ENCODE peak calls at places on chromosomes 1 and 21, in four cellular contexts. Z, Q, V and K are unnamed samples.

GRCh38 chr1:152699746-152700145 is 1.6 kb downstream of the LCE2A start:
- DNase-seq in Z (no peak), Q (no peak), V (no peak), K (no peak)

GRCh38 chr1:229514578-229515275 is 6.6 kb upstream of the NUP133 start:
- DNase-seq in Z (peak; percentile 46), Q (no peak), V (peak; percentile 77), K (peak; percentile 37)

GRCh38 chr21:34126269-34126668 is 52.9 kb downstream of the MRPS6 start:
- DNase-seq in Z (no peak), Q (no peak), V (peak; percentile 87), K (no peak)

GRCh38 chr1:238199325-238199724 is 308.6 kb upstream of the ZP4 start:
- DNase-seq in Z (no peak), Q (no peak), V (no peak), K (no peak)

GRCh38 chr1:8374812-8375211 is 56.9 kb downstream of the SLC45A1 start:
- DNase-seq in Z (no peak), Q (no peak), V (peak; percentile 67), K (no peak)

GRCh38 chr1:167720965-167721616 is 691 bp upstream of the MPZL1 start:
- DNase-seq in Z (no peak), Q (no peak), V (peak; percentile 67), K (no peak)

GRCh38 chr1:165580931-165581871 is 37.4 kb downstream of the LRRC52 start:
- DNase-seq in Z (no peak), Q (no peak), V (peak; percentile 85), K (no peak)

GRCh38 chr1:234069760-234070159 is 165.3 kb downstream of the SLC35F3 start:
- DNase-seq in Z (no peak), Q (no peak), V (peak; percentile 41), K (no peak)

GRCh38 chr1:154348429-154349076 is 23.2 kb downstream of the ATP8B2 start:
- DNase-seq in Z (no peak), Q (no peak), V (no peak), K (no peak)
- TF ChIP-seq CTCF in Z (no peak), Q (no peak), V (peak; percentile 3), K (no peak)

DNA sequence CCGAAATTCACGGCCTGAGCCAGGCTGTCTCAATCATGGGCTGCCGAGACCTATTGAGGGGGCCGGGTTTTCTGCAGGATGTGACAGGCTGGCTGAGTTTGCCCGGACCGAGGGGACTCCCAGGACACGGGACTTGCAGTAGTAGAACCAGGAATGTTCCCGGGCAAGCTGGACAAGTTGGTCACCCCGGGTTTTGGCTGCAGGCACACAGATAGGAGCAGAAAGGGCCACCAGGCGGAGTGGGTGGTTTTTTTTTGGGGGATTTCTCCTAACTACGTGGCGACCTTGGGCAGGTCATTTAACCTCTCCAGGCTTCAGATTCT is 25.3 kb upstream of the TNFRSF1B start:
- DNase-seq in Z (no peak), Q (no peak), V (no peak), K (no peak)
- H3K4me3 ChIP-seq in Z (no peak overlapping the region), Q (no peak overlapping the region), V (no peak overlapping the region), K (no peak overlapping the region)

DNA sequence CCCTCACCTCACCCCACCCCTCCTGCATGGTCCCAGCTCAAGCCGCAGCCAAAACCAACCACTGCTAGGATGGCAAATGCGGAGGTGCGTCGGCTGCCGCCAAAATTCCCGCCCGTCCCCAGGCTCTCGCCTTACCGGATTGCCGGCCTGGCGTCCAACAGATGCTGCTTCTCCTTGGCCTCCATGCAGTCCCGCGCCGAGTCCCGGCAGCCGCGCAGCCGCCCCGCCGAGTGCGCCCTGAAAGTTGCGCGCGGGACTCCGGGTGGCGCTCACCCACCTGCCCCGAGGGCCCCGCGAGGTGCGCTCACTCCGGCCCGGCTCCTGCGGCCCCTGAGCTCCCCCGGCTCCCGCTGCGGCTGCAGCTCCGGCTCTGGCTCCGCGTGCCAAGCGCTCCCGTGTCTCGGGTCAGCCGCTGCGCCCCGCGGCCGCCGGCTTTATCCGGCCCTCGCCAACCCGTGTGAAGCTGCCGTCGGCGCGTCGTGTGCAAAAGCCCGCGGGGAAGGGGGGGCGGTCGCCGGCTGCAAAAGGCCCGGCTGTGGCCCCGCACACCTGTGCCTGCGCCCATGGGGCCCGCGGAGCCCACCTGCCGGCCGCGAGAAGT is at the start of gene SLC30A2:
- DNase-seq in Z (no peak), Q (no peak), V (no peak), K (no peak)
- TF ChIP-seq CTCF in Z (no peak), Q (no peak), V (no peak), K (no peak)

GRCh38 chr1:81576996-81577697 is 223.6 kb upstream of the ADGRL2 start:
- DNase-seq in Z (no peak), Q (no peak), V (no peak), K (no peak)
- H3K4me3 ChIP-seq in Z (no peak overlapping the region), Q (no peak overlapping the region), V (no peak overlapping the region), K (no peak overlapping the region)

GRCh38 chr1:2108877-2109580 is 58.8 kb downstream of the PRKCZ start:
- DNase-seq in Z (no peak), Q (no peak), V (no peak), K (no peak)
- TF ChIP-seq CTCF in Z (no peak), Q (no peak), V (no peak), K (no peak)

DNA sequence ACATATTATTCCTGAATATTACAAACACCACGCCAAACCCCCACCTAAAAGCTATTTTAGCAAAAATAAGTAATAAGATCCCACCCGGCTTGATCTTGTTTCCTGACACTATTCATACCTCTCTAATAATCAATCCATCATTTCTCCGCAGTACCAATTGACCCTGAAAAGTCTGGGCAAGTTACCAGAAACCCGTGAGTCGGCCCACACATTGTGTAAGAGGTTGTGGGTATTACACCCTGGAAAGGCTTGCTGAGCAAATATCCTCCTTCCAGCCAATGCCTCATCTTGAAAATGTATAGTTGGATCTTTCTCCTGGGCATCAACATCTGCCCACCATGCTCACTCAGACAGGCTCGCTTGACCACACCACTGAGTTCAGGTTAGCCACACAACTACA is 451.0 kb downstream of the TTLL7 start:
- DNase-seq in Z (no peak), Q (no peak), V (peak; percentile 33), K (no peak)
- H3K4me3 ChIP-seq in Z (no peak overlapping the region), Q (no peak overlapping the region), V (no peak overlapping the region), K (no peak overlapping the region)

DNA sequence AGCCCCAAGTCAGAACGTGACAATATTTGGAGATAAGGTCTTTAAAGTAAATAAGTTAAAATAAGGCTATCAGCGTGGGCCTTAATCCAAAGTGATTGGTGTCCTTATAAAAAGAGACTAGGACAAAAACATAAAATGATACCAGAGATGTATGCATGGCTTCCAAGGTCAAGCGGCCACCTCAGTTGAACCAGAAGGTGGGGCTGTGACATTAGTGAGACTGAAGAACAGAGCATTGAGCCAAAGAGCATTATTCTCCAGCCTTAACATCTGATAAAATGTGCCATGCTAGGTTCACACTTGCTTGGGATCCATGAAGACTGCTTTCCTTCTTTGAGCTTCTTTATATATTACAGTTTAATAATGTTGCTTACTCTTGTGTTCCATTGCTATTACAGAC is 554.6 kb downstream of the PLA2G4A start:
- DNase-seq in Z (no peak), Q (no peak), V (no peak), K (no peak)
- TF ChIP-seq CTCF in Z (no peak), Q (no peak), V (no peak), K (no peak)

GRCh38 chr1:46394108-46394871 is at the start of gene FAAH:
- DNase-seq in Z (no peak), Q (no peak), V (peak; percentile 77), K (peak; percentile 68)

GRCh38 chr1:46396429-46397398 is 2.6 kb downstream of the FAAH start:
- DNase-seq in Z (no peak), Q (no peak), V (peak; percentile 54), K (no peak)

GRCh38 chr1:46399307-46399706 is 5.2 kb downstream of the FAAH start:
- DNase-seq in Z (no peak), Q (no peak), V (no peak), K (no peak)

GRCh38 chr1:46394872-46395465 is 852 bp downstream of the FAAH start:
- DNase-seq in Z (no peak), Q (no peak), V (no peak), K (no peak)

DNA sequence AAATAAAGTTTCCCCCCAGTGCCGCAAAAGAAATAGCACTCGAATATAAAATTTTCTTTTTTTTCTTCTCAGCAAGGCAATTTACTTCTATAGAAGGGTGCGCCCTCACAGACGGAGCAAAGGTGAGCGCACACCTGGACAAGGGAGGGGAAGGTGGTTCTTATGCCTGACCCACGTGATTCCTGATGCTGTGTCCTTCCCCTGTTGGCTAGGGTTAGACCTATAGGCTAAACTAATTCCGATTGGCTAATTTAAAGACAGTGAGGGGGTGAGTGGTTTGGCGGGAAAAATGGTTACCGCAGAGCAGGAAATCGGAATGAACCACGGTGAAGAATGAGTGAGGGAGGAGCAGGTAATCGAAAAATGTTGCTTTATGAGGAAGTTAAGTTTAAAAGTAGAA is 607 bp upstream of the FAAH start:
- DNase-seq in Z (no peak), Q (no peak), V (no peak), K (no peak)
- H3K4me3 ChIP-seq in Z (no peak overlapping the region), Q (no peak overlapping the region), V (no peak overlapping the region), K (peak overlapping the region; percentile 72)

GRCh38 chr1:113678159-113678469 is 81.2 kb downstream of the PHTF1 start:
- DNase-seq in Z (no peak), Q (no peak), V (no peak), K (no peak)
- TF ChIP-seq CTCF in Z (peak; percentile 39), Q (no peak), V (no peak), K (no peak)

DNA sequence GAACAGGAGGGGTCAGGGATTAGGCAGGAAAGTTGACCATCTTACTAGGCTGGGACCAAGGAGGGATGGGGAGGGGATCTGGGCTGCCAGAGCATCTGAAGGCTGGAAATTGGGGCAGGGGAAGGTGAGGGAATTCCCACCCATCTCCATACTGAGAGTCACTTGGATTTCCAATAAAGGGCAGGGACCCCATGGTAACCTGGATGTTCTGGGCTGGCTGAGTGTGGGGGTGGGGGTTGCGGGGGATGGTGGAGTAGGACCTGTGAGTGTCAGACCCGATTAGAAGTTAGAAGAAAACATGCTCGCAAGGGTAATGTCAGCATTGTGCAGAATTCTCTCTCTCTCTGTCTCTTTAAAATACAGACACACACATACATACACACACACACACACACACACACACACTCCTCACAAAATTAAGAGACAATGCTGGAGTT is 40.0 kb upstream of the EPS15 start:
- DNase-seq in Z (no peak), Q (no peak), V (no peak), K (no peak)
- H3K4me3 ChIP-seq in Z (no peak overlapping the region), Q (no peak overlapping the region), V (no peak overlapping the region), K (no peak overlapping the region)